ENCODE peak calls at places on chromosome 14, in ten cellular contexts. V is NCI-H748 treated with DMSO at 0.1 percent for 48 hours, Y is NCI-H1092 treated with DMSO at 0.1 percent for 48 hours, T is HEK293T, W is CMK, P is NCI-H446 treated with DMSO at 0.1 percent for 48 hours, K is WTC11, N is choroid plexus epithelial cell, C is glutamatergic neuron, G is T-cell. F is an unnamed sample.

GRCh38 chr14:34093878-34094277 is 143.0 kb upstream of the EGLN3 start:
- DNase-seq in V (no peak), Y (no peak), T (no peak), W (no peak), P (no peak), K (no peak), N (no peak), C (no peak), G (no peak), F (no peak)

GRCh38 chr14:105927094-105927475 is 400.7 kb downstream of the TMEM121 start:
- DNase-seq in V (no peak), Y (no peak), T (no peak), W (no peak), P (no peak), K (no peak), N (no peak), C (no peak), G (no peak), F (no peak)

GRCh38 chr14:49424436-49425331 is 161.5 kb downstream of the RPS29 start:
- DNase-seq in V (no peak), Y (no peak), T (no peak), W (no peak), P (no peak), K (no peak), N (no peak), C (no peak), G (no peak), F (no peak)

GRCh38 chr14:75566321-75566720 is 12.1 kb upstream of the FLVCR2 start:
- DNase-seq in V (no peak), Y (no peak), T (no peak), W (no peak), P (no peak), K (no peak), N (no peak), C (no peak), G (peak), F (no peak)

GRCh38 chr14:104226421-104227385 is 88.3 kb downstream of the KIF26A start:
- DNase-seq in V (no peak), Y (no peak), T (no peak), W (no peak), P (no peak), K (peak), N (no peak), C (peak), G (no peak), F (no peak)

GRCh38 chr14:96584199-96584906 is 82.2 kb downstream of the PAPOLA start:
- DNase-seq in V (peak), Y (peak), T (peak), W (peak), P (no peak), K (peak), N (peak), C (peak), G (no peak), F (no peak)

GRCh38 chr14:52067873-52068740 is 752 bp downstream of the NID2 start:
- DNase-seq in V (peak), Y (peak), T (peak), W (no peak), P (no peak), K (peak), N (peak), C (peak), G (no peak), F (no peak)

GRCh38 chr14:77158175-77158908 is 16.8 kb upstream of the ZDHHC22 start:
- DNase-seq in V (no peak), Y (peak), T (no peak), W (no peak), P (no peak), K (peak), N (peak), C (peak), G (no peak), F (no peak)

GRCh38 chr14:77641534-77642341 is 25.3 kb upstream of the SPTLC2 start:
- DNase-seq in V (no peak), Y (no peak), T (no peak), W (peak), P (no peak), K (no peak), N (peak), C (no peak), G (peak), F (peak)